ENCODE peak calls at places on chromosomes 16 and 17, in seven cellular contexts. One of them, this sample, is unnamed.

GRCh38 chr17:77246110-77247047 is 105.6 kb downstream of the SEC14L1 start:
- DNase-seq in GM23338: no peak
- DNase-seq in fibroblast of lung: no peak
- DNase-seq in kidney epithelial cell: no peak
- DNase-seq in sigmoid colon: no peak
- DNase-seq in pancreas: no peak
- DNase-seq in neural progenitor cell: no peak
- DNase-seq in this sample: no peak

GRCh38 chr17:72176902-72177660 is 56.3 kb downstream of the SOX9 start:
- DNase-seq in GM23338: peak; percentile 35
- DNase-seq in fibroblast of lung: no peak
- DNase-seq in kidney epithelial cell: no peak
- DNase-seq in sigmoid colon: no peak
- DNase-seq in pancreas: no peak
- DNase-seq in neural progenitor cell: no peak
- DNase-seq in this sample: peak; percentile 47

GRCh38 chr16:80875616-80876015 is 71.2 kb upstream of the CDYL2 start:
- DNase-seq in GM23338: no peak
- DNase-seq in fibroblast of lung: no peak
- DNase-seq in kidney epithelial cell: no peak
- DNase-seq in sigmoid colon: no peak
- DNase-seq in pancreas: no peak
- DNase-seq in neural progenitor cell: no peak
- DNase-seq in this sample: no peak

GRCh38 chr17:60065867-60066266 is 12.9 kb downstream of the HEATR6 start:
- DNase-seq in GM23338: no peak
- DNase-seq in fibroblast of lung: no peak
- DNase-seq in kidney epithelial cell: no peak
- DNase-seq in sigmoid colon: no peak
- DNase-seq in pancreas: no peak
- DNase-seq in neural progenitor cell: no peak
- DNase-seq in this sample: no peak

GRCh38 chr17:45307290-45308015 is 9.4 kb downstream of the MAP3K14 start:
- DNase-seq in GM23338: no peak
- DNase-seq in fibroblast of lung: peak; percentile 94
- DNase-seq in kidney epithelial cell: no peak
- DNase-seq in sigmoid colon: no peak
- DNase-seq in pancreas: no peak
- DNase-seq in neural progenitor cell: no peak
- DNase-seq in this sample: peak; percentile 77

GRCh38 chr16:29307598-29308507 is 98.7 kb downstream of the NPIPB11 start:
- DNase-seq in GM23338: no peak
- DNase-seq in fibroblast of lung: peak; percentile 76
- DNase-seq in kidney epithelial cell: no peak
- DNase-seq in sigmoid colon: peak; percentile 58
- DNase-seq in pancreas: peak; percentile 64
- DNase-seq in neural progenitor cell: no peak
- DNase-seq in this sample: no peak

GRCh38 chr17:50153650-50154575 is 3.4 kb upstream of the PPP1R9B start:
- DNase-seq in GM23338: no peak
- DNase-seq in fibroblast of lung: no peak
- DNase-seq in kidney epithelial cell: no peak
- DNase-seq in sigmoid colon: no peak
- DNase-seq in pancreas: peak; percentile 81
- DNase-seq in neural progenitor cell: no peak
- DNase-seq in this sample: no peak

GRCh38 chr16:56841659-56842058 is 23.3 kb upstream of the SLC12A3 start:
- DNase-seq in GM23338: no peak
- DNase-seq in fibroblast of lung: no peak
- DNase-seq in kidney epithelial cell: no peak
- DNase-seq in sigmoid colon: no peak
- DNase-seq in pancreas: no peak
- DNase-seq in neural progenitor cell: no peak
- DNase-seq in this sample: no peak

GRCh38 chr17:80123791-80124190 is 22.4 kb downstream of the GAA start:
- DNase-seq in GM23338: no peak
- DNase-seq in fibroblast of lung: peak; percentile 46
- DNase-seq in kidney epithelial cell: peak; percentile 18
- DNase-seq in sigmoid colon: peak; percentile 68
- DNase-seq in pancreas: peak; percentile 69
- DNase-seq in neural progenitor cell: no peak
- DNase-seq in this sample: no peak

GRCh38 chr16:89093602-89094251 is at the start of gene ACSF3:
- DNase-seq in GM23338: peak; percentile 60
- DNase-seq in fibroblast of lung: peak; percentile 56
- DNase-seq in kidney epithelial cell: no peak
- DNase-seq in sigmoid colon: peak; percentile 76
- DNase-seq in pancreas: peak; percentile 89
- DNase-seq in neural progenitor cell: peak; percentile 65
- DNase-seq in this sample: no peak

GRCh38 chr17:29746669-29747068 is 124.0 kb upstream of the CORO6 start:
- DNase-seq in GM23338: no peak
- DNase-seq in fibroblast of lung: no peak
- DNase-seq in kidney epithelial cell: no peak
- DNase-seq in sigmoid colon: no peak
- DNase-seq in pancreas: no peak
- DNase-seq in neural progenitor cell: no peak
- DNase-seq in this sample: no peak

GRCh38 chr17:17391575-17392370 is 85.0 kb upstream of the MED9 start:
- DNase-seq in GM23338: peak; percentile 22
- DNase-seq in fibroblast of lung: no peak
- DNase-seq in kidney epithelial cell: no peak
- DNase-seq in sigmoid colon: no peak
- DNase-seq in pancreas: peak; percentile 8
- DNase-seq in neural progenitor cell: no peak
- DNase-seq in this sample: no peak

GRCh38 chr17:17911003-17911613 is 61.1 kb downstream of the TOM1L2 start:
- DNase-seq in GM23338: no peak
- DNase-seq in fibroblast of lung: no peak
- DNase-seq in kidney epithelial cell: no peak
- DNase-seq in sigmoid colon: peak; percentile 33
- DNase-seq in pancreas: no peak
- DNase-seq in neural progenitor cell: peak; percentile 29
- DNase-seq in this sample: no peak

GRCh38 chr17:5194346-5194745 is 2.7 kb upstream of the ZNF594 start:
- DNase-seq in GM23338: no peak
- DNase-seq in fibroblast of lung: no peak
- DNase-seq in kidney epithelial cell: no peak
- DNase-seq in sigmoid colon: no peak
- DNase-seq in pancreas: no peak
- DNase-seq in neural progenitor cell: no peak
- DNase-seq in this sample: no peak

DNA sequence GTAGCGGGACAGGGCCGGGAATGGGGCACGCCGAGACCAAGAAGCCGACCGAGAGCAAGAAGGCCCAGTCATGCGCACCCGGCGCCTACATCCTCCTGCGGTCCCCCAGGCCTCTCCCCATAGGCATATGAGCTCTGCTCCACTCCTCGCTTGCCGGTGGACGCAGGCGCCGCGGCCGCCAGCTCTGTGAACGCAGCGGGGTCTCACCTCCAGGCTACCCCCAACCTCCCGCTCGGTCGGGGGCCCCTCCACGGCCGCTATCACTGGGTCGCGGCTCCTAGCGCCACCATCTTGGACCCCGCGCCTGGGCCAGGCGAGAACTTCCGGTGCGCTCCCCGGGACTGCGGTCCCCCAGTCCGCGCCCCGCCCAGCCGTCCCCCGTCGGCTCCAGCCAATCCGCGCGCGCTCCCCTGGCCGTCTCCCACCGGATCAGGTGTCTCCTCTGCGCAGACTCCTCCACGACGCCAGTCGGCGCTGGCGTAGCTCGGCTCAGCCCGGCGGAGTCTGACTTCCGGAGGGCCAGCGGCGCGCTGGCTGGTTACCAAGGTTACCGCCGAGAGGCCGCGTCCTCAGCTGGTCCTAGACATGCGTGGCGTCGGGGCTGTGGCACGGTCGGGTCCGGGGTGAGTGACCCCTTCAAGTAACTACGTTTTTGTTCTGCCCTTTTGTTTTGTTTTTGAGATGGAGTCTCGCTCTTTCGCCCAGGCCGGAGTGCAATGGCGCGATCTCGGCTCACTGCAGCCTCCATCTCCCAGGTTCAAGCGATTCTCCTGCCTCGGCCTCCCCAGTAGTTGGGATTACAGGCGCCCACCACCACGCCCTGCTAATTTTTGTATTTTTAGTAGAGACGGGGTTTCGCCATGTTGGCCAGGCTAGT is at the start of gene ZNF594:
- DNase-seq in GM23338: peak; percentile 98
- DNase-seq in fibroblast of lung: peak; percentile 96
- DNase-seq in kidney epithelial cell: peak; percentile 74
- DNase-seq in sigmoid colon: peak; percentile 98
- DNase-seq in pancreas: peak; percentile 99
- DNase-seq in neural progenitor cell: peak; percentile 96
- DNase-seq in this sample: peak; percentile 72
- TF ChIP-seq CTCF in GM23338: peak; percentile 86
- TF ChIP-seq CTCF in fibroblast of lung: peak; percentile 63
- TF ChIP-seq CTCF in kidney epithelial cell: peak; percentile 82
- TF ChIP-seq CTCF in sigmoid colon: peak; percentile 61
- TF ChIP-seq CTCF in pancreas: peak; percentile 57
- TF ChIP-seq CTCF in neural progenitor cell: peak; percentile 72
- TF ChIP-seq CTCF in this sample: peak; percentile 79

DNA sequence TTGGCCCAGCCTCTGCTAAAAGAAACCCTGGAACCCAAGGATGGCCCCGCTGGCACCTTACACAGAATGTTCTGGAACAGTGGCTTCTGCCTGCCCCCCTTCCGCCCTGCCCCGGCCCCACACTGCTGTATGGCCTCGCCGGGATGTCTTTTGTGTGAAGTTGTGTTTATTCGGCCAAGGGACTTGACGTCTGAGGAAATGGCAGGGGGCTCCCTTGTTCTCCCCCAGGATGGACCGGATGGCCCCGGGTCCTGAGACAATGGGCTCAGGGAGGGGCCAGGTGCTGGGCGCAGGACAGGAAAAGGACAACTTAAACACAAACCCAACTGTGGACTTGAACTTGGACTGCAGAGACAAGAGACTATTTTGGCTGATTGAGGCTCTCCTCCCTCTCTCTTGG is 81.6 kb upstream of the GSE1 start:
- DNase-seq in GM23338: no peak
- DNase-seq in fibroblast of lung: no peak
- DNase-seq in kidney epithelial cell: no peak
- DNase-seq in sigmoid colon: no peak
- DNase-seq in pancreas: no peak
- DNase-seq in neural progenitor cell: no peak
- DNase-seq in this sample: no peak
- H3K27me3 ChIP-seq in GM23338: no peaks in the 10 kb centered on the region
- H3K27me3 ChIP-seq in fibroblast of lung: no peaks in the 10 kb centered on the region
- H3K27me3 ChIP-seq in kidney epithelial cell: peaks cover 28% of the 10 kb centered on the region
- H3K27me3 ChIP-seq in sigmoid colon: no peaks in the 10 kb centered on the region
- H3K27me3 ChIP-seq in pancreas: no peaks in the 10 kb centered on the region
- H3K27me3 ChIP-seq in neural progenitor cell: no peaks in the 10 kb centered on the region
- H3K27me3 ChIP-seq in this sample: no peaks in the 10 kb centered on the region

DNA sequence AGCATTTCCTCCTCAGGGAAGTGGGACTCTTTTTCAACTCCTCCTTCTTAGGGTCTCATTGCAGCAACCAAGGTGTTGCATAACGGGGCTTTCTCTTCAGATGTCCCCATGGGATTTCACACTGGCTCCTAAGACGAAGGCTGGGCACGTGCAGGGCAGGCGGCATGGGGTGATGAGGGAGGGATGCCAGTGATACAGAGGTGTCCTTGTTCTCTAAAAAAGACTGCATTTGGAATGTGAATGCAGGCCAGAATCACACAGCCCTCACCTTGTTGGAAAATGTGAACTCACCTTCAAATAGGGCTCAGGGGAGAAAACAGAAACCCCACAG is 105.6 kb downstream of the XYLT1 start:
- DNase-seq in GM23338: no peak
- DNase-seq in fibroblast of lung: no peak
- DNase-seq in kidney epithelial cell: no peak
- DNase-seq in sigmoid colon: no peak
- DNase-seq in pancreas: no peak
- DNase-seq in neural progenitor cell: no peak
- DNase-seq in this sample: no peak
- H3K4me3 ChIP-seq in GM23338: no peak overlapping the region
- H3K4me3 ChIP-seq in fibroblast of lung: no peak overlapping the region
- H3K4me3 ChIP-seq in kidney epithelial cell: no peak overlapping the region
- H3K4me3 ChIP-seq in sigmoid colon: no peak overlapping the region
- H3K4me3 ChIP-seq in pancreas: no peak overlapping the region
- H3K4me3 ChIP-seq in neural progenitor cell: no peak overlapping the region
- H3K4me3 ChIP-seq in this sample: no peak overlapping the region

GRCh38 chr16:85979605-85980004 is 80.6 kb downstream of the IRF8 start:
- DNase-seq in GM23338: no peak
- DNase-seq in fibroblast of lung: no peak
- DNase-seq in kidney epithelial cell: no peak
- DNase-seq in sigmoid colon: no peak
- DNase-seq in pancreas: no peak
- DNase-seq in neural progenitor cell: no peak
- DNase-seq in this sample: no peak
- TF ChIP-seq CTCF in GM23338: peak; percentile 1
- TF ChIP-seq CTCF in fibroblast of lung: no peak
- TF ChIP-seq CTCF in kidney epithelial cell: no peak
- TF ChIP-seq CTCF in sigmoid colon: no peak
- TF ChIP-seq CTCF in pancreas: no peak
- TF ChIP-seq CTCF in neural progenitor cell: peak; percentile 8
- TF ChIP-seq CTCF in this sample: no peak

DNA sequence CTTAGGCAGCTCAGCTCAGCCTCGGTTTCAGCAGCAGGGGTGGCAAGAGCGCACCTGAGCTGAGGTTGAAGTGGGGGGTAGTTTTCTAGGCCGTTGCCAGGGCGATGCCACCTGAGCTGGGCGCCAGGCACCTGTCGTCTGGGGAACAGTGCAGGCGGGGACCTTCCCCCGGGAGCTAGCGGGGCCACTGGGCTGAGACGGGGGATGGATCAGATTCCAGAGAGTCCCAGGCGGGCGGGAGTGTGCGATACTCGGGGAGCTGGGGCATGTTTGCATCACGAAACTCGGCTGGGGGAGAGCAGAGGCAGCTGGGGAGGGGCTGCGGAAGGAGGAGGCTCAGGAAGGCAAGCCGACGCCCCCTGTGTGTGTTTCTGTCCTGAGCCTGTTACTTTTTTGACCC is 477 bp upstream of the CLDN9 start:
- DNase-seq in GM23338: peak; percentile 82
- DNase-seq in fibroblast of lung: no peak
- DNase-seq in kidney epithelial cell: no peak
- DNase-seq in sigmoid colon: no peak
- DNase-seq in pancreas: no peak
- DNase-seq in neural progenitor cell: peak; percentile 43
- DNase-seq in this sample: no peak
- H3K27me3 ChIP-seq in GM23338: peaks cover 11% of the 10 kb centered on the region
- H3K27me3 ChIP-seq in fibroblast of lung: peaks cover 34% of the 10 kb centered on the region
- H3K27me3 ChIP-seq in kidney epithelial cell: peaks cover 12% of the 10 kb centered on the region
- H3K27me3 ChIP-seq in sigmoid colon: peaks cover 23% of the 10 kb centered on the region
- H3K27me3 ChIP-seq in pancreas: no peaks in the 10 kb centered on the region
- H3K27me3 ChIP-seq in neural progenitor cell: peaks cover 66% of the 10 kb centered on the region
- H3K27me3 ChIP-seq in this sample: peaks cover 5% of the 10 kb centered on the region

This sample was measured in BJ.